ENCODE peak calls at places on chromosomes 16 and 17, in six cellular contexts. B is GM12878, X is K562, E is HepG2, Q is H1, A is GM12892. T is an unnamed sample.
A peak's percentile ranks its signal among the peaks of the same experiment; 100 is the strongest.

GRCh38 chr17:82370471-82371332 is 863 bp upstream of the UTS2R start:
- DNase-seq in Q (no peak), E (no peak), B (no peak), A (peak; percentile 60), X (no peak), T (peak; percentile 62)

GRCh38 chr17:77445030-77445907 is 304.5 kb downstream of the SEC14L1 start:
- DNase-seq in B (peak; percentile 92), X (no peak), A (peak; percentile 72), E (no peak), Q (no peak), T (no peak)

GRCh38 chr17:4110152-4110551 is 32.7 kb downstream of the ZZEF1 start:
- DNase-seq in X (no peak), E (no peak), Q (no peak), B (no peak), A (no peak), T (no peak)

GRCh38 chr17:67993998-67994361 is 2.3 kb downstream of the C17orf58 start:
- DNase-seq in B (no peak), Q (peak; percentile 75), A (peak; percentile 29), E (peak; percentile 28), X (peak; percentile 44), T (no peak)

GRCh38 chr17:44219126-44219635 is 294 bp downstream of the UBTF start:
- DNase-seq in X (peak; percentile 79), E (peak; percentile 48), A (peak; percentile 66), Q (peak; percentile 75), B (no peak), T (peak; percentile 66)

GRCh38 chr17:45813051-45813731 is 29.1 kb downstream of the CRHR1 start:
- DNase-seq in B (no peak), A (no peak), Q (peak; percentile 80), X (peak; percentile 54), E (no peak), T (no peak)

GRCh38 chr17:82776454-82776853 is 24.6 kb downstream of the TBCD start:
- DNase-seq in B (no peak), X (no peak), E (no peak), Q (no peak), A (no peak), T (no peak)

GRCh38 chr17:13076905-13077304 is 59.1 kb upstream of the ELAC2 start:
- DNase-seq in B (no peak), E (no peak), Q (no peak), A (no peak), X (no peak), T (no peak)

GRCh38 chr16:67594956-67595355 is 32.6 kb downstream of the CTCF start:
- DNase-seq in A (no peak), B (no peak), E (no peak), Q (no peak), X (no peak), T (no peak)

GRCh38 chr16:85330694-85331188 is 218.5 kb upstream of the CIBAR2 start:
- DNase-seq in A (no peak), E (peak; percentile 72), B (no peak), X (peak; percentile 81), Q (no peak), T (peak; percentile 69)

GRCh38 chr16:56606688-56607618 is 1.4 kb upstream of the MT2A start:
- DNase-seq in X (no peak), B (no peak), A (no peak), Q (no peak), E (peak; percentile 97), T (no peak)

DNA sequence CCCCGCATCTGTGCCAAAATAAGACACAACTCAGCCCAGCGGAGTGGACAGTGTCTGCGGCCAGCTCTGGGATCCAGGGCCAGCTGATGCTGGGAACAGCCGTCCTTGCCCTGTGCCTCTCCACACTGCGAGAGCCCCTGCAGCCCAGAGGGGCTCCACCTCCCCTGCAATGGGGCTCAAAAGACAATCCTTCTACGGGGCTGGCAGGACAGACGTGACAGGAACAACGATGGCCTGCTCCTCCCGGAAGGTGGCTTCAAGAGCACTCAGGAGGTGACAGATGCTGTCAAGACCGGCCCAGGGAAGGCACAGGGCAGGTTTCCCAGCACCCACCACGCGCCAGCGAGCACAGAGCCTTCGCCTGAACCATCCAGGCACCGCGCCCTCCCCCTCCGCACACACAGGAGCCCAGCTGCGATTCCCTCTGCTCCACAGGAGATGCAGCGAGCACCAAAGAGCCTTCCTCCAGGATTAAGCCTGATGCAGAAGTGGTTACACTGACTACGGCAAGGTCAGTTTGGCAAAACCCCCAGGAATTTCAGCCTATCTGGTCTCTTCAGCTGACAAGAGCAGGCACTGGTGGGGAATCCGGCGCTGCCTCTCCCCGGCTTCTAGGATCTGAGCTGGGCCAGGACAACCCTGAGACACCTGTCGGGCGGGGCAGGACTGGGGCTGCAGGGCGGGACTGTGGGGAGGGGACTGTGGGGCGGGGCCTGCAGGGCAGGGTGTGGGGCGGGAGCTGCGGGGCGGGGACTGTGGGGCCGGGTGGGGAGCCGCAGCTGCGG is 103.4 kb downstream of the ZNF778 start:
- DNase-seq in A (no peak), X (peak; percentile 83), Q (no peak), B (no peak), E (no peak), T (no peak)
- TF ChIP-seq POLR2A in A (no peak), X (no peak), Q (no peak), B (no peak), E (no peak), T (no peak)

GRCh38 chr16:11250786-11251524 is 5.0 kb downstream of the SOCS1 start:
- DNase-seq in B (no peak), E (no peak), A (no peak), Q (no peak), X (no peak), T (no peak)

GRCh38 chr16:11252482-11252931 is 3.5 kb downstream of the SOCS1 start:
- DNase-seq in A (no peak), X (no peak), E (no peak), Q (no peak), B (no peak), T (no peak)

GRCh38 chr16:11250091-11250785 is 5.8 kb downstream of the SOCS1 start:
- DNase-seq in A (no peak), B (no peak), X (no peak), E (no peak), Q (peak; percentile 72), T (no peak)

GRCh38 chr16:11253009-11253994 is 2.7 kb downstream of the SOCS1 start:
- DNase-seq in E (no peak), X (no peak), A (no peak), B (no peak), Q (no peak), T (no peak)

GRCh38 chr16:11251525-11252481 is 4.2 kb downstream of the SOCS1 start:
- DNase-seq in Q (no peak), A (no peak), B (no peak), X (no peak), E (no peak), T (no peak)
- TF ChIP-seq POLR2AphosphoS5 in Q (peak; percentile 2), A (peak; percentile 83), B (peak; percentile 77), X (no peak), E (peak; percentile 64), T (peak; percentile 74)

GRCh38 chr17:17661834-17662233 is 19.4 kb upstream of the RAI1 start:
- DNase-seq in X (no peak), A (no peak), E (no peak), B (no peak), Q (no peak), T (no peak)

GRCh38 chr17:17664073-17664470 is 17.2 kb upstream of the RAI1 start:
- DNase-seq in B (no peak), E (no peak), A (no peak), Q (no peak), X (no peak), T (no peak)

GRCh38 chr17:17665255-17665654 is 16.0 kb upstream of the RAI1 start:
- DNase-seq in X (no peak), A (no peak), Q (no peak), B (no peak), E (no peak), T (no peak)

GRCh38 chr17:17661134-17661533 is 20.1 kb upstream of the RAI1 start:
- DNase-seq in E (peak; percentile 53), Q (no peak), B (no peak), A (no peak), X (no peak), T (no peak)

DNA sequence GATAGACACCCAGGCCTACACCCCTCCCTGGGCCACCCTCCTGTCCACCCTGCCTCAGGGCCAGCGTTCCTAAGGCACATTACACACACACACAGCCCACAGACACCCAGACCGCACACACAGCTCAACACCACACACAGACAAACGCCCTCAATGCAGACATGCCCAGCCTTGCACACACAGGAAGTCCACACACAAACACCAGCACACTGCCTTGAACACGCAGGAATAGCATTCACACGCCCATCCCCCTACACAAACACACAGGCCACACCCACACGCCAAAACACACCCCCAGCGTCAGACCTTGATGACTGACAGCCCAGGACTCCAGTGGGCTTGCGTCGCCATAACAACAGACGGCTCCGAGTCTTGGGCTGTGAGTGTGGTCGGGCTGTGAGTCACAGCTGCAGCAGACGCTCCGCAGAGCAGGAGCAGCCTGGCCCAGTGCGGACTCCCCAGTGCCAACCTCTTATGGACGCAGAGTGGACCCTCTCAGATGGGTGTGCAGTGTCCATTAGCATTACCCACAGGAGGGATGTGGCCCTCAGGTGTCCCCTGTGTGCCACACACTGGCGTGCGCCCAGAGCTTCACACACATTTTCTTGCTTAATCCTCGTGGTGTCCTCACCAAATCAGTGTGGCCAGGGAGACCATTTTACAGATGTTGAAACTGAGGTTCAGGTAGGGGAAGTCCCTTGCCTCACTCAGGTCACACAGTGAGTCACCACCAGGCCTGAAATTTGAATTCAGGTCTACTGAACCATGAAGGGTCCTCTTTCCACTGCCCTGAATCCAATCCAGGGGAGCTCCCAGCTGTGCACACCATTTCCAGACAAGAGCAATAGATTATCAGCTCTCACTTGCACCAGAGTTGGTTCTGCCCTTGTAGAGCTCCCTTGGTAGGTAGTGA is 17.8 kb upstream of the RAI1 start:
- DNase-seq in A (peak; percentile 86), X (peak; percentile 83), B (peak; percentile 70), E (peak; percentile 82), Q (peak; percentile 66), T (peak; percentile 77)
- TF ChIP-seq TAF1 in A (no peak), X (no peak), B (no peak), E (no peak), Q (no peak), T (no peak)

GRCh38 chr17:42609182-42609813 is at the start of the genes RETREG3 and TUBG1:
- DNase-seq in Q (peak; percentile 98), B (peak; percentile 98), A (peak; percentile 96), E (peak; percentile 99), X (peak; percentile 99), T (peak; percentile 95)
- TF ChIP-seq POLR2A in Q (peak; percentile 66), B (peak; percentile 91), A (peak; percentile 92), E (peak; percentile 95), X (peak; percentile 90), T (peak; percentile 90)

T was measured in GM12891.